ENCODE peak calls at places on chromosomes 4 and X, in seven cellular contexts. O, Z, P, U, N, L and Q are unnamed samples.

GRCh38 chr4:14879643-14880042 is 122.6 kb upstream of the CPEB2 start:
- DNase-seq in N (no peak), O (no peak), P (no peak), U (no peak), L (no peak), Z (no peak), Q (no peak)

GRCh38 chr4:153945704-153946103 is 156.8 kb upstream of the SFRP2 start:
- DNase-seq in O (no peak), Z (no peak), U (no peak), L (no peak), P (no peak), N (no peak), Q (no peak)

GRCh38 chrX:107596651-107597050 is 31.7 kb upstream of the PRPS1 start:
- DNase-seq in L (peak), U (no peak), O (no peak), N (no peak), P (no peak), Z (no peak), Q (no peak)

GRCh38 chr4:128596844-128597243 is 212.7 kb upstream of the JADE1 start:
- DNase-seq in P (no peak), U (no peak), L (no peak), O (no peak), Z (no peak), N (no peak), Q (no peak)

GRCh38 chr4:53563824-53564223 is 27.5 kb downstream of the LNX1 start:
- DNase-seq in N (peak), O (no peak), P (no peak), L (no peak), Z (no peak), U (no peak), Q (peak)

GRCh38 chrX:4151798-4152197 is 438.3 kb upstream of the PRKX start:
- DNase-seq in Z (no peak), O (no peak), L (no peak), U (no peak), N (no peak), P (no peak), Q (no peak)

GRCh38 chr4:53779025-53779424 is 187.7 kb upstream of the LNX1 start:
- DNase-seq in N (no peak), P (no peak), O (no peak), L (no peak), Z (no peak), U (no peak), Q (no peak)

GRCh38 chr4:184747034-184747830 is 13.3 kb upstream of the CENPU start:
- DNase-seq in O (no peak), P (no peak), Z (no peak), N (no peak), U (no peak), L (peak), Q (no peak)

GRCh38 chrX:41192880-41193279 is 107.6 kb downstream of the USP9X start:
- DNase-seq in Z (no peak), P (no peak), L (no peak), U (no peak), N (no peak), O (no peak), Q (no peak)

GRCh38 chr4:985123-985830 is 1.6 kb upstream of the IDUA start:
- DNase-seq in L (peak), N (no peak), U (peak), Z (peak), P (peak), O (peak), Q (no peak)

GRCh38 chr4:78247541-78248285 is 190.6 kb downstream of the FRAS1 start:
- DNase-seq in P (no peak), O (no peak), L (no peak), Z (no peak), U (no peak), N (peak), Q (no peak)